ENCODE peak calls at places on chromosome 16, in eight cellular contexts. D is stimulated activated CD4-positive, alpha-beta T cell treated with anti-CD3 and anti-CD28 coated beads, Interleukin-4, amount 100 ng/mL, for 24 hours; O is fibroblast of lung; B is IMR-90; L is NCI-H187; X is HEK293T; H is ELR; A is T-helper 2 cell. R is an unnamed sample.

GRCh38 chr16:69017036-69017783 is 88.2 kb upstream of the HAS3 start:
- DNase-seq in D (no peak), O (peak; percentile 85), B (peak; percentile 85), L (no peak), X (no peak), H (peak; percentile 89), A (no peak), R (peak; percentile 39)

GRCh38 chr16:3468501-3468900 is 25.0 kb downstream of the NAA60 start:
- DNase-seq in D (no peak), O (no peak), B (no peak), L (no peak), X (no peak), H (no peak), A (no peak), R (no peak)

GRCh38 chr16:8899709-8900317 is 17.7 kb downstream of the LITAFD start:
- DNase-seq in D (no peak), O (no peak), B (no peak), L (no peak), X (no peak), H (no peak), A (no peak), R (no peak)

GRCh38 chr16:88306860-88307545 is 75.8 kb upstream of the ZNF469 start:
- DNase-seq in D (no peak), O (peak; percentile 99), B (peak; percentile 99), L (no peak), X (no peak), H (peak; percentile 93), A (no peak), R (peak; percentile 96)

GRCh38 chr16:67013823-67014640 is 14.9 kb upstream of the CBFB start:
- DNase-seq in D (peak; percentile 76), O (peak; percentile 48), B (peak; percentile 46), L (peak; percentile 4), X (peak; percentile 73), H (peak; percentile 73), A (peak; percentile 75), R (peak; percentile 88)

GRCh38 chr16:81431554-81432353 is 12.9 kb upstream of the CMIP start:
- DNase-seq in D (no peak), O (peak; percentile 85), B (peak; percentile 77), L (no peak), X (no peak), H (peak; percentile 87), A (no peak), R (peak; percentile 82)

GRCh38 chr16:29007865-29008593 is 23.2 kb downstream of the LAT start:
- DNase-seq in D (peak; percentile 83), O (peak; percentile 85), B (peak; percentile 90), L (no peak), X (peak; percentile 3), H (peak; percentile 84), A (peak; percentile 42), R (peak; percentile 83)

GRCh38 chr16:32116080-32116479 is 137.0 kb upstream of the TP53TG3D start:
- DNase-seq in D (no peak), O (no peak), B (no peak), L (no peak), X (no peak), H (no peak), A (no peak), R (no peak)

GRCh38 chr16:89837014-89837546 is 8.8 kb downstream of the SPIRE2 start:
- DNase-seq in D (no peak), O (no peak), B (no peak), L (no peak), X (no peak), H (no peak), A (no peak), R (no peak)

GRCh38 chr16:4376126-4376819 is 4.6 kb downstream of the VASN start:
- DNase-seq in D (no peak), O (peak; percentile 87), B (peak; percentile 84), L (no peak), X (no peak), H (peak; percentile 81), A (no peak), R (peak; percentile 89)

GRCh38 chr16:9845661-9846361 is 336.4 kb downstream of the GRIN2A start:
- DNase-seq in D (no peak), O (peak; percentile 75), B (no peak), L (no peak), X (no peak), H (peak; percentile 88), A (no peak), R (peak; percentile 85)

GRCh38 chr16:88703486-88704309 is 2.5 kb downstream of the RNF166 start:
- DNase-seq in D (peak; percentile 69), O (peak; percentile 22), B (no peak), L (no peak), X (no peak), H (no peak), A (peak; percentile 53), R (no peak)

GRCh38 chr16:88194397-88195020 is 188.2 kb upstream of the ZNF469 start:
- DNase-seq in D (no peak), O (peak; percentile 5), B (peak; percentile 22), L (no peak), X (no peak), H (no peak), A (no peak), R (no peak)

GRCh38 chr16:87331241-87331801 is 14.1 kb upstream of the C16orf95 start:
- DNase-seq in D (no peak), O (no peak), B (no peak), L (no peak), X (no peak), H (no peak), A (no peak), R (no peak)

GRCh38 chr16:11977206-11978041 is 890 bp downstream of the SNX29 start:
- DNase-seq in D (no peak), O (peak; percentile 85), B (peak; percentile 82), L (no peak), X (no peak), H (peak; percentile 86), A (no peak), R (peak; percentile 81)

GRCh38 chr16:57477531-57478202 is 8.6 kb downstream of the DOK4 start:
- DNase-seq in D (no peak), O (no peak), B (no peak), L (peak; percentile 29), X (no peak), H (no peak), A (no peak), R (no peak)

GRCh38 chr16:63614421-63614820 is 1507.4 kb downstream of the CDH11 start:
- DNase-seq in D (no peak), O (peak; percentile 11), B (no peak), L (no peak), X (no peak), H (no peak), A (no peak), R (no peak)

GRCh38 chr16:57736419-57737281 is 1.1 kb downstream of the KATNB1 start:
- DNase-seq in D (peak; percentile 48), O (peak; percentile 81), B (peak; percentile 87), L (no peak), X (peak; percentile 64), H (peak; percentile 86), A (peak; percentile 29), R (peak; percentile 78)

GRCh38 chr16:1745181-1745899 is 26.0 kb downstream of the NME3 start:
- DNase-seq in D (no peak), O (peak; percentile 93), B (peak; percentile 59), L (no peak), X (no peak), H (peak; percentile 95), A (no peak), R (peak; percentile 39)

GRCh38 chr16:25812215-25812614 is 120.5 kb downstream of the HS3ST4 start:
- DNase-seq in D (no peak), O (no peak), B (no peak), L (no peak), X (no peak), H (no peak), A (no peak), R (no peak)

GRCh38 chr16:51666821-51667220 is 515.8 kb upstream of the SALL1 start:
- DNase-seq in D (no peak), O (peak; percentile 84), B (no peak), L (no peak), X (no peak), H (no peak), A (no peak), R (no peak)

GRCh38 chr16:68229431-68230175 is 6.3 kb downstream of the ESRP2 start:
- DNase-seq in D (peak; percentile 47), O (peak; percentile 49), B (peak; percentile 65), L (peak; percentile 9), X (peak; percentile 68), H (peak; percentile 75), A (no peak), R (peak; percentile 73)

GRCh38 chr16:85915125-85915845 is 16.3 kb downstream of the IRF8 start:
- DNase-seq in D (no peak), O (no peak), B (no peak), L (no peak), X (no peak), H (no peak), A (no peak), R (no peak)

GRCh38 chr16:53546988-53547391 is 44.0 kb upstream of the AKTIP start:
- DNase-seq in D (no peak), O (no peak), B (peak; percentile 13), L (no peak), X (peak; percentile 43), H (peak; percentile 23), A (no peak), R (peak; percentile 3)

R was measured in cardiac fibroblast.